ENCODE peak calls at places on chromosomes 5 and 9, in ten cellular contexts. One of them, this sample, is unnamed.

GRCh38 chr5:98218838-98219237 is 554.6 kb upstream of the RGMB start:
- DNase-seq in SK-N-SH: no peak
- DNase-seq in spleen: no peak
- DNase-seq in breast epithelium: no peak
- DNase-seq in GM23338: no peak
- DNase-seq in HL-60: no peak
- DNase-seq in H1: no peak
- DNase-seq in K562: no peak
- DNase-seq in suprapubic skin: no peak
- DNase-seq in HCT116: no peak
- DNase-seq in this sample: no peak

GRCh38 chr5:18764161-18764560 is 1129.9 kb downstream of the TAF11L14 start:
- DNase-seq in SK-N-SH: no peak
- DNase-seq in spleen: no peak
- DNase-seq in breast epithelium: no peak
- DNase-seq in GM23338: no peak
- DNase-seq in HL-60: no peak
- DNase-seq in H1: no peak
- DNase-seq in K562: no peak
- DNase-seq in suprapubic skin: no peak
- DNase-seq in HCT116: no peak
- DNase-seq in this sample: no peak

GRCh38 chr5:62143268-62144229 is 162.5 kb upstream of the KIF2A start:
- DNase-seq in SK-N-SH: peak
- DNase-seq in spleen: no peak
- DNase-seq in breast epithelium: no peak
- DNase-seq in GM23338: peak
- DNase-seq in HL-60: no peak
- DNase-seq in H1: no peak
- DNase-seq in K562: peak
- DNase-seq in suprapubic skin: no peak
- DNase-seq in HCT116: peak
- DNase-seq in this sample: no peak

GRCh38 chr9:122789256-122790046 is 718 bp downstream of the OR5C1 start:
- DNase-seq in SK-N-SH: no peak
- DNase-seq in spleen: no peak
- DNase-seq in breast epithelium: no peak
- DNase-seq in GM23338: no peak
- DNase-seq in HL-60: no peak
- DNase-seq in H1: no peak
- DNase-seq in K562: no peak
- DNase-seq in suprapubic skin: peak
- DNase-seq in HCT116: no peak
- DNase-seq in this sample: no peak

GRCh38 chr9:124320062-124320973 is 62.6 kb downstream of the NEK6 start:
- DNase-seq in SK-N-SH: peak
- DNase-seq in spleen: peak
- DNase-seq in breast epithelium: peak
- DNase-seq in GM23338: peak
- DNase-seq in HL-60: peak
- DNase-seq in H1: peak
- DNase-seq in K562: peak
- DNase-seq in suprapubic skin: no peak
- DNase-seq in HCT116: peak
- DNase-seq in this sample: peak

GRCh38 chr5:132203916-132204315 is 23.7 kb downstream of the P4HA2 start:
- DNase-seq in SK-N-SH: no peak
- DNase-seq in spleen: no peak
- DNase-seq in breast epithelium: no peak
- DNase-seq in GM23338: no peak
- DNase-seq in HL-60: no peak
- DNase-seq in H1: no peak
- DNase-seq in K562: no peak
- DNase-seq in suprapubic skin: peak
- DNase-seq in HCT116: no peak
- DNase-seq in this sample: no peak

GRCh38 chr9:24293391-24293790 is 252.3 kb downstream of the IZUMO3 start:
- DNase-seq in SK-N-SH: no peak
- DNase-seq in spleen: no peak
- DNase-seq in breast epithelium: no peak
- DNase-seq in GM23338: peak
- DNase-seq in HL-60: no peak
- DNase-seq in H1: no peak
- DNase-seq in K562: no peak
- DNase-seq in suprapubic skin: no peak
- DNase-seq in HCT116: no peak
- DNase-seq in this sample: no peak

GRCh38 chr5:5270958-5271605 is 131.0 kb downstream of the ADAMTS16 start:
- DNase-seq in SK-N-SH: peak
- DNase-seq in spleen: peak
- DNase-seq in breast epithelium: peak
- DNase-seq in GM23338: peak
- DNase-seq in HL-60: no peak
- DNase-seq in H1: peak
- DNase-seq in K562: peak
- DNase-seq in suprapubic skin: no peak
- DNase-seq in HCT116: peak
- DNase-seq in this sample: no peak

DNA sequence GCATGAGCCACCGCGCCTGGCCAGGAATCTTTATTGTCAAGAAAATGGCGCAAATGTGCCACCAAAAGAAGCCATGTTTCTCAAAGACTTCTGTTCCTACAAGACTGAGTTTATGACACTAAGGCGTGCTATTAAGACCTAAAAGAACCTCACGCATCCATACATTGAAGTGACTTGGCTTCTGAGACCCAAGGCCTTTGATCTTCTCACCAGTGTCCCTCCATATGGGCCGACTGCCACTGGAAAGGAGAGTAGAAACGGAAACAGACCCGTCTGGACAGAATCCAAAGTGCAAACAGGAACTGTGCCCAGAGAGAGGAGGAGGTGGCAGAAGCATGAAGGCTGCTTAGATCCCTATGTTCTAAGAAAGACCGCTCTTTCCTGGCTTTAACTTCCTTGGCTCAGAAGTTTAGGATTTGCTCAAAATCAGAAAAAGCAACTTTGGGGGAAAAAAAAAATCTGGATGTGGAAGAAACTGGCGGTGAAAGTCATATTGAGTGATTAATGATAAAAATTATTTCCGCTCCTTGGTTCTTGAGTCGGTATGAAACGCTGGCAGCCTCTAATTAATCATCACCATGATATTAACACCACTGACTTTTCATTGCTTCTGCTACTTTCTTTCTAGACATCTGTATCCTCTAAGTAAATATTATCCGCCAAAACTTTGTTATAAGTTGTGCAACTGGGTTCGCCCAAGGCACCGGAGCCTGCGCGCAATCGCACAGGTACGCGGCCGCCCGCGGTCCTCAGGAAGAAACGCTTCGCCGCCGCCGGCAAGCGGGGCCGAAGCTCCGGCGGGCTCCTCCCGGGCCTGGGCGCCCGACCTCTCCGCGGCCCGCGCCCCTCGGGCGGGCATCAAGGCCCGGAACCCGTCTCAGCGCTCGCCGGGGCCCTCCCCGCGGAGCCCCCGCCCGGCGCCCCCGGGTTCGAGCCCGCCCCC is 730 bp downstream of the DAP start:
- DNase-seq in SK-N-SH: peak
- DNase-seq in spleen: no peak
- DNase-seq in breast epithelium: peak
- DNase-seq in GM23338: peak
- DNase-seq in HL-60: peak
- DNase-seq in H1: no peak
- DNase-seq in K562: peak
- DNase-seq in suprapubic skin: no peak
- DNase-seq in HCT116: peak
- DNase-seq in this sample: peak
- TF ChIP-seq POLR2AphosphoS5 in SK-N-SH: peak
- TF ChIP-seq POLR2AphosphoS5 in spleen: no peak
- TF ChIP-seq POLR2AphosphoS5 in breast epithelium: no peak
- TF ChIP-seq POLR2AphosphoS5 in GM23338: no peak
- TF ChIP-seq POLR2AphosphoS5 in HL-60: peak
- TF ChIP-seq POLR2AphosphoS5 in H1: no peak
- TF ChIP-seq POLR2AphosphoS5 in K562: no peak
- TF ChIP-seq POLR2AphosphoS5 in suprapubic skin: no peak
- TF ChIP-seq POLR2AphosphoS5 in HCT116: no peak
- TF ChIP-seq POLR2AphosphoS5 in this sample: no peak

GRCh38 chr5:10736808-10737207 is 24.2 kb downstream of the DAP start:
- DNase-seq in SK-N-SH: no peak
- DNase-seq in spleen: no peak
- DNase-seq in breast epithelium: no peak
- DNase-seq in GM23338: no peak
- DNase-seq in HL-60: no peak
- DNase-seq in H1: no peak
- DNase-seq in K562: no peak
- DNase-seq in suprapubic skin: no peak
- DNase-seq in HCT116: no peak
- DNase-seq in this sample: no peak

GRCh38 chr5:10736354-10736753 is 24.7 kb downstream of the DAP start:
- DNase-seq in SK-N-SH: no peak
- DNase-seq in spleen: peak
- DNase-seq in breast epithelium: no peak
- DNase-seq in GM23338: no peak
- DNase-seq in HL-60: no peak
- DNase-seq in H1: no peak
- DNase-seq in K562: no peak
- DNase-seq in suprapubic skin: no peak
- DNase-seq in HCT116: no peak
- DNase-seq in this sample: no peak

GRCh38 chr5:10734050-10734709 is 26.9 kb downstream of the DAP start:
- DNase-seq in SK-N-SH: no peak
- DNase-seq in spleen: no peak
- DNase-seq in breast epithelium: no peak
- DNase-seq in GM23338: no peak
- DNase-seq in HL-60: no peak
- DNase-seq in H1: no peak
- DNase-seq in K562: peak
- DNase-seq in suprapubic skin: no peak
- DNase-seq in HCT116: no peak
- DNase-seq in this sample: no peak

GRCh38 chr5:10734832-10735231 is 26.2 kb downstream of the DAP start:
- DNase-seq in SK-N-SH: no peak
- DNase-seq in spleen: no peak
- DNase-seq in breast epithelium: no peak
- DNase-seq in GM23338: no peak
- DNase-seq in HL-60: no peak
- DNase-seq in H1: no peak
- DNase-seq in K562: peak
- DNase-seq in suprapubic skin: no peak
- DNase-seq in HCT116: no peak
- DNase-seq in this sample: no peak

DNA sequence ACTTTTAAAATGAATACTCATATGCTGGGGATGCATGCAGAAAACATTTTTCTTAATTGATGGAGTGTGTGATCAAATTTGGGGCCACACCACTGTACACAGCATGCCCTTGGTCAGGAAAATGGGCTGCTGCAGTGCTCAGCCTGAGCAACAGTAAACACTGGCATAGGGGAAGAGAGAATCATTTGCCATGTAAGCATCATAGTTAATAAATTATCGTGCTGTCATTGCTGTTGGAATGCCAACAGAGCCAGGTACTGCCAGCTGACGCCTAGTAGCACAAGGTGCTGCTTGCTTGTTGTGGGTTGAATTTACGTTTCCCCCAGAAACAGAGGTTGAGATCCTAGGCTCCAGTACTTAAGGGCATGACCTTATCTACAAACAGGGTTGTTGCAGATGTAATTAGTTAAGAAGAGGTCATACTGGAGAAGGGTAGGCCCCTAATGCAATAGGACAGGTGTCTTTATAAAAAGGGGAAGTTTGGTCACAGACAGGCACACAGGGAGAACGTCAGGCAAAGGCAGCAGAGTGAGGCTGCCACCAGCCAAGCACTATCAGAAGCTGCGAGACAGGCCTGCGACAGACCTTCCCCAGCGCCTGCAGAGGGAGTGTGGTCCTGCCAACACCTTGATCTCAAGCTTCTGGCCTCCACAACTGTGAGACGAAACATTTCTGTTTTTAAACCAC is 25.3 kb downstream of the DAP start:
- DNase-seq in SK-N-SH: no peak
- DNase-seq in spleen: peak
- DNase-seq in breast epithelium: no peak
- DNase-seq in GM23338: no peak
- DNase-seq in HL-60: peak
- DNase-seq in H1: no peak
- DNase-seq in K562: peak
- DNase-seq in suprapubic skin: no peak
- DNase-seq in HCT116: no peak
- DNase-seq in this sample: no peak
- TF ChIP-seq POLR2AphosphoS5 in SK-N-SH: no peak
- TF ChIP-seq POLR2AphosphoS5 in spleen: peak
- TF ChIP-seq POLR2AphosphoS5 in breast epithelium: no peak
- TF ChIP-seq POLR2AphosphoS5 in GM23338: no peak
- TF ChIP-seq POLR2AphosphoS5 in HL-60: peak
- TF ChIP-seq POLR2AphosphoS5 in H1: no peak
- TF ChIP-seq POLR2AphosphoS5 in K562: no peak
- TF ChIP-seq POLR2AphosphoS5 in suprapubic skin: no peak
- TF ChIP-seq POLR2AphosphoS5 in HCT116: no peak
- TF ChIP-seq POLR2AphosphoS5 in this sample: no peak

GRCh38 chr9:5500441-5501235 is 9.7 kb upstream of the PDCD1LG2 start:
- DNase-seq in SK-N-SH: peak
- DNase-seq in spleen: no peak
- DNase-seq in breast epithelium: no peak
- DNase-seq in GM23338: no peak
- DNase-seq in HL-60: no peak
- DNase-seq in H1: no peak
- DNase-seq in K562: peak
- DNase-seq in suprapubic skin: no peak
- DNase-seq in HCT116: no peak
- DNase-seq in this sample: no peak
- TF ChIP-seq POLR2AphosphoS5 in SK-N-SH: no peak
- TF ChIP-seq POLR2AphosphoS5 in spleen: peak
- TF ChIP-seq POLR2AphosphoS5 in breast epithelium: no peak
- TF ChIP-seq POLR2AphosphoS5 in GM23338: no peak
- TF ChIP-seq POLR2AphosphoS5 in HL-60: no peak
- TF ChIP-seq POLR2AphosphoS5 in H1: no peak
- TF ChIP-seq POLR2AphosphoS5 in K562: no peak
- TF ChIP-seq POLR2AphosphoS5 in suprapubic skin: no peak
- TF ChIP-seq POLR2AphosphoS5 in HCT116: no peak
- TF ChIP-seq POLR2AphosphoS5 in this sample: no peak

DNA sequence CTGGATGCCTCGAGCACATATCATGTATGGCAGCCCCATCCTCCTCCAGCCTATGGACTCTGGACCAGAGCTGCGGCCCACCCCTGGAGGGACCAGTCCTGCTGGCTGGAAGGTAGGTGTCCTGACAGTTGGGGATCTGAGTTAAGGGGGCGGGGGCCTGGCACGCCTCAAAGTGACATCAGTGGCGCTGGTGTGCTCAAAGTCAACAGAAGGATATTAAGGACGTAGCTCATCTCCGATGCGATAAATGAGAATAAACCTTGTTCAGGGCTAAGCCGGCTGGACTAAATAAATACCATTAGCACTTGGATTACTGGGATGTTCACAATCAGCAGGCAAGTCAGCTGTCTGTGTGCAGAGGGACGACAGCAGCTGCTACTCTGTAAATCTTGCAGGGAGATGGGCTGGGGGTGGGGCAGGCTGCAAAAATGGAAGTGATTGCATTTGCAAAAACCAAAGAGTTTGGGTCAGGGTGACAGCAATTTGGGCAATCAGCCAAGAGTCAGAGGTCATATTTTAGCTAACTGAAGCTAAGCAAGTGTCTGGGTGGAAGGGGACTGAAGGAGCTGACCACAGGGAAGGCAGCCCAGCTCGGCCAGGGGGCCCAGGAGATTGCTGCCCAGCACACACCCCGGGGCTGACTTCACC is 80.0 kb upstream of the LRRTM2 start:
- DNase-seq in SK-N-SH: peak
- DNase-seq in spleen: peak
- DNase-seq in breast epithelium: no peak
- DNase-seq in GM23338: no peak
- DNase-seq in HL-60: no peak
- DNase-seq in H1: no peak
- DNase-seq in K562: no peak
- DNase-seq in suprapubic skin: no peak
- DNase-seq in HCT116: no peak
- DNase-seq in this sample: no peak
- TF ChIP-seq POLR2AphosphoS5 in SK-N-SH: no peak
- TF ChIP-seq POLR2AphosphoS5 in spleen: no peak
- TF ChIP-seq POLR2AphosphoS5 in breast epithelium: no peak
- TF ChIP-seq POLR2AphosphoS5 in GM23338: no peak
- TF ChIP-seq POLR2AphosphoS5 in HL-60: no peak
- TF ChIP-seq POLR2AphosphoS5 in H1: no peak
- TF ChIP-seq POLR2AphosphoS5 in K562: no peak
- TF ChIP-seq POLR2AphosphoS5 in suprapubic skin: no peak
- TF ChIP-seq POLR2AphosphoS5 in HCT116: no peak
- TF ChIP-seq POLR2AphosphoS5 in this sample: no peak